ENCODE peak calls at places on chromosome 22, in ten cellular contexts. One of them, this sample, is unnamed.

GRCh38 chr22:32994921-32995320 is 63.3 kb downstream of the SYN3 start:
- DNase-seq in tibial artery: no peak
- DNase-seq in mucosa of descending colon: no peak
- DNase-seq in fibroblast of lung: no peak
- DNase-seq in lung: no peak
- DNase-seq in adipocyte: no peak
- DNase-seq in right lobe of liver: no peak
- DNase-seq in upper lobe of left lung: no peak
- DNase-seq in IMR-90: no peak
- DNase-seq in CD8-positive, alpha-beta memory T cell: no peak
- DNase-seq in this sample: no peak

GRCh38 chr22:48265000-48265625 is 1502.7 kb downstream of the TBC1D22A start:
- DNase-seq in tibial artery: no peak
- DNase-seq in mucosa of descending colon: no peak
- DNase-seq in fibroblast of lung: no peak
- DNase-seq in lung: no peak
- DNase-seq in adipocyte: no peak
- DNase-seq in right lobe of liver: no peak
- DNase-seq in upper lobe of left lung: no peak
- DNase-seq in IMR-90: no peak
- DNase-seq in CD8-positive, alpha-beta memory T cell: no peak
- DNase-seq in this sample: no peak

GRCh38 chr22:37274380-37274862 is 7.9 kb upstream of the CYTH4 start:
- DNase-seq in tibial artery: peak; percentile 73
- DNase-seq in mucosa of descending colon: peak; percentile 44
- DNase-seq in fibroblast of lung: no peak
- DNase-seq in lung: no peak
- DNase-seq in adipocyte: no peak
- DNase-seq in right lobe of liver: peak; percentile 71
- DNase-seq in upper lobe of left lung: peak; percentile 79
- DNase-seq in IMR-90: no peak
- DNase-seq in CD8-positive, alpha-beta memory T cell: no peak
- DNase-seq in this sample: peak; percentile 47

GRCh38 chr22:37843746-37844089 is 416 bp downstream of the ANKRD54 start:
- DNase-seq in tibial artery: peak; percentile 28
- DNase-seq in mucosa of descending colon: peak; percentile 61
- DNase-seq in fibroblast of lung: peak; percentile 21
- DNase-seq in lung: no peak
- DNase-seq in adipocyte: peak; percentile 74
- DNase-seq in right lobe of liver: no peak
- DNase-seq in upper lobe of left lung: peak; percentile 50
- DNase-seq in IMR-90: peak; percentile 32
- DNase-seq in CD8-positive, alpha-beta memory T cell: peak; percentile 28
- DNase-seq in this sample: no peak

GRCh38 chr22:47457509-47458300 is 695.3 kb downstream of the TBC1D22A start:
- DNase-seq in tibial artery: no peak
- DNase-seq in mucosa of descending colon: no peak
- DNase-seq in fibroblast of lung: no peak
- DNase-seq in lung: no peak
- DNase-seq in adipocyte: no peak
- DNase-seq in right lobe of liver: no peak
- DNase-seq in upper lobe of left lung: no peak
- DNase-seq in IMR-90: no peak
- DNase-seq in CD8-positive, alpha-beta memory T cell: no peak
- DNase-seq in this sample: no peak

GRCh38 chr22:48607901-48608650 is 1219.6 kb downstream of the BRD1 start:
- DNase-seq in tibial artery: no peak
- DNase-seq in mucosa of descending colon: no peak
- DNase-seq in fibroblast of lung: no peak
- DNase-seq in lung: no peak
- DNase-seq in adipocyte: no peak
- DNase-seq in right lobe of liver: no peak
- DNase-seq in upper lobe of left lung: no peak
- DNase-seq in IMR-90: no peak
- DNase-seq in CD8-positive, alpha-beta memory T cell: no peak
- DNase-seq in this sample: no peak

GRCh38 chr22:43919106-43919965 is 4.3 kb upstream of the PNPLA3 start:
- DNase-seq in tibial artery: no peak
- DNase-seq in mucosa of descending colon: no peak
- DNase-seq in fibroblast of lung: peak; percentile 34
- DNase-seq in lung: no peak
- DNase-seq in adipocyte: peak; percentile 15
- DNase-seq in right lobe of liver: peak; percentile 86
- DNase-seq in upper lobe of left lung: no peak
- DNase-seq in IMR-90: peak; percentile 51
- DNase-seq in CD8-positive, alpha-beta memory T cell: no peak
- DNase-seq in this sample: no peak

GRCh38 chr22:21937821-21938070 is 14.9 kb downstream of the PPM1F start:
- DNase-seq in tibial artery: no peak
- DNase-seq in mucosa of descending colon: no peak
- DNase-seq in fibroblast of lung: no peak
- DNase-seq in lung: peak; percentile 81
- DNase-seq in adipocyte: peak; percentile 97
- DNase-seq in right lobe of liver: no peak
- DNase-seq in upper lobe of left lung: no peak
- DNase-seq in IMR-90: peak; percentile 94
- DNase-seq in CD8-positive, alpha-beta memory T cell: no peak
- DNase-seq in this sample: no peak

GRCh38 chr22:25485626-25486545 is 78.6 kb upstream of the GRK3 start:
- DNase-seq in tibial artery: no peak
- DNase-seq in mucosa of descending colon: no peak
- DNase-seq in fibroblast of lung: no peak
- DNase-seq in lung: no peak
- DNase-seq in adipocyte: no peak
- DNase-seq in right lobe of liver: no peak
- DNase-seq in upper lobe of left lung: no peak
- DNase-seq in IMR-90: peak; percentile 43
- DNase-seq in CD8-positive, alpha-beta memory T cell: no peak
- DNase-seq in this sample: no peak

GRCh38 chr22:30572840-30573593 is 1.4 kb downstream of the GAL3ST1 start:
- DNase-seq in tibial artery: no peak
- DNase-seq in mucosa of descending colon: peak; percentile 67
- DNase-seq in fibroblast of lung: no peak
- DNase-seq in lung: no peak
- DNase-seq in adipocyte: no peak
- DNase-seq in right lobe of liver: no peak
- DNase-seq in upper lobe of left lung: no peak
- DNase-seq in IMR-90: no peak
- DNase-seq in CD8-positive, alpha-beta memory T cell: no peak
- DNase-seq in this sample: no peak

GRCh38 chr22:43953988-43954771 is 1.1 kb upstream of the SAMM50 start:
- DNase-seq in tibial artery: no peak
- DNase-seq in mucosa of descending colon: no peak
- DNase-seq in fibroblast of lung: no peak
- DNase-seq in lung: no peak
- DNase-seq in adipocyte: no peak
- DNase-seq in right lobe of liver: no peak
- DNase-seq in upper lobe of left lung: no peak
- DNase-seq in IMR-90: no peak
- DNase-seq in CD8-positive, alpha-beta memory T cell: no peak
- DNase-seq in this sample: no peak

GRCh38 chr22:31881198-31881597 is 63.1 kb upstream of the YWHAH start:
- DNase-seq in tibial artery: no peak
- DNase-seq in mucosa of descending colon: peak; percentile 16
- DNase-seq in fibroblast of lung: no peak
- DNase-seq in lung: no peak
- DNase-seq in adipocyte: no peak
- DNase-seq in right lobe of liver: no peak
- DNase-seq in upper lobe of left lung: no peak
- DNase-seq in IMR-90: no peak
- DNase-seq in CD8-positive, alpha-beta memory T cell: no peak
- DNase-seq in this sample: no peak

GRCh38 chr22:21796863-21797262 is 61.3 kb upstream of the YPEL1 start:
- DNase-seq in tibial artery: no peak
- DNase-seq in mucosa of descending colon: peak; percentile 34
- DNase-seq in fibroblast of lung: no peak
- DNase-seq in lung: no peak
- DNase-seq in adipocyte: no peak
- DNase-seq in right lobe of liver: no peak
- DNase-seq in upper lobe of left lung: no peak
- DNase-seq in IMR-90: no peak
- DNase-seq in CD8-positive, alpha-beta memory T cell: no peak
- DNase-seq in this sample: no peak

GRCh38 chr22:17916226-17916889 is 108.0 kb downstream of the MICAL3 start:
- DNase-seq in tibial artery: no peak
- DNase-seq in mucosa of descending colon: no peak
- DNase-seq in fibroblast of lung: no peak
- DNase-seq in lung: no peak
- DNase-seq in adipocyte: no peak
- DNase-seq in right lobe of liver: no peak
- DNase-seq in upper lobe of left lung: no peak
- DNase-seq in IMR-90: no peak
- DNase-seq in CD8-positive, alpha-beta memory T cell: no peak
- DNase-seq in this sample: no peak

GRCh38 chr22:28029201-28029948 is 110.3 kb upstream of the PITPNB start:
- DNase-seq in tibial artery: peak; percentile 38
- DNase-seq in mucosa of descending colon: peak; percentile 36
- DNase-seq in fibroblast of lung: peak; percentile 65
- DNase-seq in lung: peak; percentile 59
- DNase-seq in adipocyte: no peak
- DNase-seq in right lobe of liver: no peak
- DNase-seq in upper lobe of left lung: peak; percentile 63
- DNase-seq in IMR-90: peak; percentile 49
- DNase-seq in CD8-positive, alpha-beta memory T cell: no peak
- DNase-seq in this sample: no peak

GRCh38 chr22:26845016-26845728 is 187.8 kb downstream of the MIAT start:
- DNase-seq in tibial artery: no peak
- DNase-seq in mucosa of descending colon: peak; percentile 11
- DNase-seq in fibroblast of lung: no peak
- DNase-seq in lung: no peak
- DNase-seq in adipocyte: no peak
- DNase-seq in right lobe of liver: no peak
- DNase-seq in upper lobe of left lung: no peak
- DNase-seq in IMR-90: no peak
- DNase-seq in CD8-positive, alpha-beta memory T cell: no peak
- DNase-seq in this sample: no peak

GRCh38 chr22:33126881-33127280 is 68.7 kb upstream of the SYN3 start:
- DNase-seq in tibial artery: no peak
- DNase-seq in mucosa of descending colon: no peak
- DNase-seq in fibroblast of lung: no peak
- DNase-seq in lung: no peak
- DNase-seq in adipocyte: peak; percentile 33
- DNase-seq in right lobe of liver: no peak
- DNase-seq in upper lobe of left lung: no peak
- DNase-seq in IMR-90: no peak
- DNase-seq in CD8-positive, alpha-beta memory T cell: no peak
- DNase-seq in this sample: no peak

DNA sequence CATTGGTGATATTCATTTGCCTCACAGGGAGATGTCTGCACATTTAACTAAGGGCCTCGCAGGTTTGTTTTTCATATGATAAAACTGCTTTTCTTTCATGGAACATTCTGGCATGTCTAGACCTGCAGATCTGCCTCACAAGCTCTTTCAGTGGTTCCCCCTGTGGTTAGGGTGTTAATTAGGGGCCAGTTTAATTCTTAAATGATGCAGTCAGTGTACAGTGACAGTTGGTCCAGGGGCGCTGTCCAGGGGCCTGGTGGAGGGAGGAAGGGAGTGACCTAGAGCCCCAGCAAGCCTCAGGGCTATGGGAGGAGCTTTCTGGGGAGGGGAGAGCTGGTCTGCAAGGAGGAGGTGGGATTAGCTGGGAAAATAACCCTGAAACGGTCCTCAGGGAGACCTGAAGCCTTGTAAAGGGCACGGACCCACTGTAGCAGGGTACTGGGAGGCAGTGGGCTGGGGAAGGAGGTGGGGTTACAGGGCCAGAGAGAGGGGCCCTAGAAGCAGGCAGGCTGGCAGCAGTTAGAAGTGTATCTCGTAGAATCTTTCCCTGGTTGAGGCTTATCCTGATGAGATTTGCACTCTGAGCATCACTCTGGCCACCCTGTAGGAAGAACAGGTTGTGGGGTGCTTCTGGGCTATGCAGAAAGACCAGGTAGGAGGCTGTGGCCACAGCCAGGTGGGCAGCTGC is 29.4 kb downstream of the FBLN1 start:
- DNase-seq in tibial artery: no peak
- DNase-seq in mucosa of descending colon: no peak
- DNase-seq in fibroblast of lung: no peak
- DNase-seq in lung: no peak
- DNase-seq in adipocyte: no peak
- DNase-seq in right lobe of liver: no peak
- DNase-seq in upper lobe of left lung: no peak
- DNase-seq in IMR-90: no peak
- DNase-seq in CD8-positive, alpha-beta memory T cell: no peak
- DNase-seq in this sample: no peak
- H3K36me3 ChIP-seq in tibial artery: no peaks in the 10 kb centered on the region
- H3K36me3 ChIP-seq in mucosa of descending colon: no peaks in the 10 kb centered on the region
- H3K36me3 ChIP-seq in fibroblast of lung: peaks cover 7% of the 10 kb centered on the region
- H3K36me3 ChIP-seq in lung: no peaks in the 10 kb centered on the region
- H3K36me3 ChIP-seq in adipocyte: peaks cover 29% of the 10 kb centered on the region
- H3K36me3 ChIP-seq in right lobe of liver: no peaks in the 10 kb centered on the region
- H3K36me3 ChIP-seq in upper lobe of left lung: no peaks in the 10 kb centered on the region
- H3K36me3 ChIP-seq in IMR-90: peaks cover 56% of the 10 kb centered on the region
- H3K36me3 ChIP-seq in CD8-positive, alpha-beta memory T cell: no peaks in the 10 kb centered on the region
- H3K36me3 ChIP-seq in this sample: peaks cover 7% of the 10 kb centered on the region

DNA sequence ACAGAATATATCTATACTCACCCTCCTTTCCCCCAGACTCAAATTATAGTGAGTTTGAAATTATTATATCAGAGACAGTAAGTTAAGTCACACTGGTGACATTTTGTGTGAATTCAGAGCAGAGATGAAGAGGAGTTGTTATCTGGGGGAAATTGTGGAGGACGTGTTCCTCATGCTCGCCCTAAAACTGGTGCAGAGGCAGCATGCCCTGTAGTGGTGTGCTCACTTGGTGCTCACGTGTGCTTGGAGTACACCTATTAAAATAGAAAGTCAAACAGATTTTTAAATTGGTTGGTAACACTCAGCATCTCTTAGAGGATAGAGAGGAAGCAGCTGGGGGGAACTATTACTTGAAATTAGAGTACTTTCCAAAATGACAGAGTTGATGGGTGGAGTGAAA is 51.6 kb upstream of the ADSL start:
- DNase-seq in tibial artery: no peak
- DNase-seq in mucosa of descending colon: no peak
- DNase-seq in fibroblast of lung: no peak
- DNase-seq in lung: no peak
- DNase-seq in adipocyte: no peak
- DNase-seq in right lobe of liver: no peak
- DNase-seq in upper lobe of left lung: no peak
- DNase-seq in IMR-90: no peak
- DNase-seq in CD8-positive, alpha-beta memory T cell: no peak
- DNase-seq in this sample: no peak
- H3K36me3 ChIP-seq in tibial artery: peaks cover 6% of the 10 kb centered on the region
- H3K36me3 ChIP-seq in mucosa of descending colon: peaks cover 6% of the 10 kb centered on the region
- H3K36me3 ChIP-seq in fibroblast of lung: peaks cover 2% of the 10 kb centered on the region
- H3K36me3 ChIP-seq in lung: peaks cover 9% of the 10 kb centered on the region
- H3K36me3 ChIP-seq in adipocyte: peaks cover 24% of the 10 kb centered on the region
- H3K36me3 ChIP-seq in right lobe of liver: no peaks in the 10 kb centered on the region
- H3K36me3 ChIP-seq in upper lobe of left lung: peaks cover 61% of the 10 kb centered on the region
- H3K36me3 ChIP-seq in IMR-90: peaks cover 24% of the 10 kb centered on the region
- H3K36me3 ChIP-seq in CD8-positive, alpha-beta memory T cell: peaks cover 15% of the 10 kb centered on the region
- H3K36me3 ChIP-seq in this sample: peaks cover 47% of the 10 kb centered on the region

GRCh38 chr22:46428602-46429326 is 93.2 kb downstream of the TRMU start:
- DNase-seq in tibial artery: no peak
- DNase-seq in mucosa of descending colon: no peak
- DNase-seq in fibroblast of lung: no peak
- DNase-seq in lung: no peak
- DNase-seq in adipocyte: no peak
- DNase-seq in right lobe of liver: no peak
- DNase-seq in upper lobe of left lung: no peak
- DNase-seq in IMR-90: no peak
- DNase-seq in CD8-positive, alpha-beta memory T cell: no peak
- DNase-seq in this sample: no peak
- H3K36me3 ChIP-seq in tibial artery: no peaks in the 10 kb centered on the region
- H3K36me3 ChIP-seq in mucosa of descending colon: no peaks in the 10 kb centered on the region
- H3K36me3 ChIP-seq in fibroblast of lung: no peaks in the 10 kb centered on the region
- H3K36me3 ChIP-seq in lung: no peaks in the 10 kb centered on the region
- H3K36me3 ChIP-seq in adipocyte: no peaks in the 10 kb centered on the region
- H3K36me3 ChIP-seq in right lobe of liver: no peaks in the 10 kb centered on the region
- H3K36me3 ChIP-seq in upper lobe of left lung: no peaks in the 10 kb centered on the region
- H3K36me3 ChIP-seq in IMR-90: no peaks in the 10 kb centered on the region
- H3K36me3 ChIP-seq in CD8-positive, alpha-beta memory T cell: no peaks in the 10 kb centered on the region
- H3K36me3 ChIP-seq in this sample: no peaks in the 10 kb centered on the region

GRCh38 chr22:50419116-50419515 is 55.7 kb downstream of the SBF1 start:
- DNase-seq in tibial artery: no peak
- DNase-seq in mucosa of descending colon: no peak
- DNase-seq in fibroblast of lung: no peak
- DNase-seq in lung: no peak
- DNase-seq in adipocyte: no peak
- DNase-seq in right lobe of liver: no peak
- DNase-seq in upper lobe of left lung: no peak
- DNase-seq in IMR-90: no peak
- DNase-seq in CD8-positive, alpha-beta memory T cell: no peak
- DNase-seq in this sample: no peak
- H3K36me3 ChIP-seq in tibial artery: peaks cover 82% of the 10 kb centered on the region
- H3K36me3 ChIP-seq in mucosa of descending colon: peaks cover 14% of the 10 kb centered on the region
- H3K36me3 ChIP-seq in fibroblast of lung: peaks cover 48% of the 10 kb centered on the region
- H3K36me3 ChIP-seq in lung: peaks cover 33% of the 10 kb centered on the region
- H3K36me3 ChIP-seq in adipocyte: peaks cover 96% of the 10 kb centered on the region
- H3K36me3 ChIP-seq in right lobe of liver: peaks cover 11% of the 10 kb centered on the region
- H3K36me3 ChIP-seq in upper lobe of left lung: peaks cover 100% of the 10 kb centered on the region
- H3K36me3 ChIP-seq in IMR-90: peaks cover 81% of the 10 kb centered on the region
- H3K36me3 ChIP-seq in CD8-positive, alpha-beta memory T cell: peaks cover 75% of the 10 kb centered on the region
- H3K36me3 ChIP-seq in this sample: peaks cover 94% of the 10 kb centered on the region